ENCODE peak calls at places on chromosomes 4 and X, in seven cellular contexts. L, R, Y, K, U, H and F are unnamed samples.

GRCh38 chr4:111632752-111633151 is 512.5 kb upstream of the FAM241A start:
- DNase-seq in R (no peak), Y (no peak), U (no peak), H (no peak), L (no peak), K (no peak), F (no peak)

GRCh38 chrX:126900937-126901336 is 81.4 kb downstream of the PRR32 start:
- DNase-seq in L (no peak), K (no peak), H (no peak), Y (no peak), R (no peak), U (no peak), F (no peak)

GRCh38 chrX:135740683-135741149 is 27.3 kb downstream of the CT45A3 start:
- DNase-seq in R (no peak), H (no peak), Y (peak), U (no peak), L (no peak), K (no peak), F (no peak)

GRCh38 chr4:182314537-182314936 is 71.3 kb downstream of the TENM3 start:
- DNase-seq in U (no peak), Y (no peak), R (no peak), K (no peak), L (no peak), H (no peak), F (no peak)

GRCh38 chr4:39591290-39591689 is 47.4 kb downstream of the SMIM14 start:
- DNase-seq in L (no peak), K (no peak), R (no peak), U (no peak), Y (no peak), H (no peak), F (no peak)

GRCh38 chrX:71917621-71918341 is 7.1 kb downstream of the NHSL2 start:
- DNase-seq in H (no peak), L (no peak), Y (no peak), R (no peak), U (no peak), K (no peak), F (no peak)

GRCh38 chrX:120315776-120316175 is 4.5 kb upstream of the TMEM255A start:
- DNase-seq in K (no peak), Y (no peak), R (no peak), U (no peak), H (no peak), L (no peak), F (no peak)

GRCh38 chrX:47179221-47179927 is 14.3 kb upstream of the UBA1 start:
- DNase-seq in Y (no peak), K (no peak), U (no peak), R (peak), H (peak), L (no peak), F (peak)

GRCh38 chr4:127965062-127965802 is at the start of the genes ABHD18 and MFSD8:
- DNase-seq in H (peak), U (peak), Y (peak), K (peak), R (peak), L (peak), F (peak)

GRCh38 chr4:128386761-128387599 is 99.4 kb upstream of the PGRMC2 start:
- DNase-seq in K (peak), Y (no peak), L (no peak), U (peak), R (peak), H (peak), F (peak)

GRCh38 chrX:371907-372306 is 14.8 kb downstream of the PPP2R3B start:
- DNase-seq in L (no peak), K (no peak), H (no peak), Y (no peak), U (no peak), R (no peak), F (no peak)

GRCh38 chrX:102712967-102713677 is 874 bp downstream of the GPRASP2 start:
- DNase-seq in L (no peak), U (no peak), R (peak), Y (no peak), K (peak), H (peak), F (peak)

GRCh38 chr4:42048394-42048793 is 58.1 kb downstream of the SLC30A9 start:
- DNase-seq in U (no peak), H (no peak), K (no peak), Y (no peak), R (no peak), L (no peak), F (no peak)

GRCh38 chr4:175540151-175540550 is 271.9 kb downstream of the GPM6A start:
- DNase-seq in Y (no peak), R (no peak), U (no peak), K (no peak), H (no peak), L (no peak), F (no peak)

GRCh38 chrX:111490683-111491082 is 20.8 kb upstream of the SERTM2 start:
- DNase-seq in Y (no peak), R (no peak), U (no peak), K (peak), L (no peak), H (no peak), F (no peak)